ENCODE peak calls at places on chromosomes 1 and 21, in ten cellular contexts. Q, T, Z, O, D, K, E, V, S and U are unnamed samples.

GRCh38 chr1:4375812-4376211 is 278.6 kb upstream of the AJAP1 start:
- DNase-seq in Q (no peak), T (no peak), Z (no peak), O (no peak), D (no peak), K (no peak), E (no peak), V (no peak), S (no peak), U (no peak)

GRCh38 chr1:226029568-226030225 is 30.6 kb upstream of the SDE2 start:
- DNase-seq in Q (no peak), T (no peak), Z (no peak), O (no peak), D (no peak), K (no peak), E (no peak), V (no peak), S (no peak), U (no peak)

GRCh38 chr1:205494119-205494518 is 10.3 kb upstream of the CDK18 start:
- DNase-seq in Q (no peak), T (no peak), Z (no peak), O (no peak), D (no peak), K (no peak), E (no peak), V (no peak), S (no peak), U (no peak)

GRCh38 chr1:203186446-203187305 is at the start of gene CHI3L1:
- DNase-seq in Q (no peak), T (peak; percentile 69), Z (peak; percentile 70), O (no peak), D (no peak), K (no peak), E (peak; percentile 4), V (peak; percentile 58), S (no peak), U (no peak)

GRCh38 chr1:244674446-244674845 is 21.5 kb downstream of the DESI2 start:
- DNase-seq in Q (no peak), T (no peak), Z (no peak), O (no peak), D (no peak), K (no peak), E (no peak), V (peak; percentile 10), S (no peak), U (no peak)

GRCh38 chr1:9371391-9371935 is 78.8 kb downstream of the SPSB1 start:
- DNase-seq in Q (peak; percentile 66), T (no peak), Z (no peak), O (peak; percentile 70), D (peak; percentile 38), K (no peak), E (no peak), V (peak; percentile 34), S (no peak), U (peak; percentile 67)

GRCh38 chr1:23007106-23007505 is 8.5 kb downstream of the TEX46 start:
- DNase-seq in Q (no peak), T (no peak), Z (no peak), O (no peak), D (no peak), K (no peak), E (no peak), V (no peak), S (no peak), U (no peak)

GRCh38 chr1:216936779-216937178 is 213.6 kb upstream of the ESRRG start:
- DNase-seq in Q (no peak), T (peak; percentile 61), Z (no peak), O (no peak), D (no peak), K (no peak), E (no peak), V (no peak), S (no peak), U (no peak)

GRCh38 chr1:155200920-155201319 is 6.8 kb downstream of the THBS3 start:
- DNase-seq in Q (no peak), T (no peak), Z (no peak), O (no peak), D (no peak), K (no peak), E (no peak), V (no peak), S (no peak), U (no peak)

DNA sequence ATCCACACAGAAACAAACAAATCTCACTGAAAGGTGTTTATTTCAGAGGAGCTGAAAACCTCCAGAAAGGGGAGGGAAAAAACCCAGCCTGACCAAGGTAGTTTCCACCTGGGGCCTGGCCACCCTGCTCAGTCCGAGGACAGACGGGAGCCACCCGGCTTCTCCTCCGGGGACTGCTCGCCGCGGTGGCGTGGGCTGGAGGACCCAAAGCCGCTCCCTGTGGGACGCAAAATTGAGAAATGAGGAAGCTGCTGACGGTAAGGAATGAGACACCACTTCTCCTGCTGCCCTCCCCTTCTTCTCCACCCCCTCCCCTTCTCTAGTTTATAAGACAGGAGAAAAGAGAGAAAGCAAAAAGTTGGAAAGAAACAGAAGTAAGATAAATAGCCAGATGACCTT is 12.7 kb downstream of the ITGB2 start:
- DNase-seq in Q (no peak), T (no peak), Z (no peak), O (peak; percentile 58), D (no peak), K (no peak), E (no peak), V (peak; percentile 34), S (no peak), U (no peak)
- TF ChIP-seq CTCF in Q (no peak), T (no peak), Z (no peak), O (no peak), D (no peak), K (no peak), E (no peak), V (no peak), S (no peak), U (no peak)

GRCh38 chr1:117584181-117584580 is 21.7 kb upstream of the TENT5C start:
- DNase-seq in Q (no peak), T (no peak), Z (peak; percentile 4), O (no peak), D (no peak), K (no peak), E (peak; percentile 7), V (no peak), S (no peak), U (no peak)
- TF ChIP-seq CTCF in Q (no peak), T (no peak), Z (no peak), O (no peak), D (no peak), K (no peak), E (no peak), V (no peak), S (no peak), U (no peak)

GRCh38 chr1:222547260-222547614 is 667 bp downstream of the HHIPL2 start:
- DNase-seq in Q (no peak), T (no peak), Z (no peak), O (no peak), D (no peak), K (no peak), E (no peak), V (no peak), S (no peak), U (no peak)
- TF ChIP-seq CTCF in Q (peak; percentile 24), T (no peak), Z (no peak), O (no peak), D (no peak), K (no peak), E (no peak), V (no peak), S (no peak), U (no peak)

GRCh38 chr1:82604524-82604923 is 803.8 kb downstream of the ADGRL2 start:
- DNase-seq in Q (no peak), T (peak; percentile 74), Z (no peak), O (no peak), D (no peak), K (no peak), E (no peak), V (no peak), S (peak; percentile 38), U (no peak)
- TF ChIP-seq CTCF in Q (no peak), T (peak; percentile 73), Z (no peak), O (no peak), D (no peak), K (no peak), E (no peak), V (no peak), S (no peak), U (no peak)